ENCODE peak calls at places on chromosomes 3 and 15, in ten cellular contexts. A is heart right ventricle; P is stimulated activated CD4-positive, alpha-beta T cell treated with anti-CD3 and anti-CD28 coated beads, Interleukin-12 subunit alpha, Interleukin-12 subunit beta, amount 100 ng/mL, for 4 hours; N is HFFc6; W is NCI-H1694; S is AG08396; L is cardiac muscle cell; M is activated CD4-positive, alpha-beta T cell treated with anti-CD3 and anti-CD28 coated beads, Interleukin-2, amount 50 U/mL, for 48 hours; B is Kasumi-1; F is fibroblast of the conjunctiva. E is an unnamed sample.

GRCh38 chr3:193743702-193744047 is 150.7 kb downstream of the OPA1 start:
- DNase-seq in A (no peak), P (no peak), N (no peak), W (no peak), S (no peak), L (no peak), M (no peak), B (no peak), F (no peak), E (no peak)

GRCh38 chr15:22918596-22919140 is 61.5 kb downstream of the CYFIP1 start:
- DNase-seq in A (no peak), P (no peak), N (no peak), W (no peak), S (no peak), L (no peak), M (no peak), B (no peak), F (no peak), E (no peak)

GRCh38 chr15:98875309-98875708 is 132.3 kb downstream of the PGPEP1L start:
- DNase-seq in A (no peak), P (no peak), N (peak), W (no peak), S (no peak), L (no peak), M (no peak), B (no peak), F (no peak), E (no peak)

GRCh38 chr3:56131976-56132590 is 336.2 kb downstream of the ERC2 start:
- DNase-seq in A (no peak), P (no peak), N (peak), W (no peak), S (peak), L (no peak), M (peak), B (peak), F (peak), E (no peak)

GRCh38 chr15:57640935-57641682 is 49.4 kb downstream of the MYZAP start:
- DNase-seq in A (no peak), P (peak), N (no peak), W (peak), S (peak), L (peak), M (no peak), B (peak), F (peak), E (no peak)

GRCh38 chr3:69739204-69740102 is at the start of gene MITF:
- DNase-seq in A (peak), P (peak), N (peak), W (peak), S (peak), L (peak), M (peak), B (peak), F (peak), E (peak)

GRCh38 chr3:134143828-134144390 is 106.8 kb downstream of the RYK start:
- DNase-seq in A (no peak), P (no peak), N (no peak), W (no peak), S (no peak), L (no peak), M (no peak), B (no peak), F (no peak), E (no peak)

GRCh38 chr3:55246016-55246415 is 241.1 kb downstream of the WNT5A start:
- DNase-seq in A (no peak), P (no peak), N (no peak), W (no peak), S (no peak), L (no peak), M (no peak), B (no peak), F (peak), E (no peak)

GRCh38 chr15:40838756-40839155 is 5.1 kb upstream of the SPINT1 start:
- DNase-seq in A (no peak), P (no peak), N (peak), W (no peak), S (no peak), L (no peak), M (no peak), B (no peak), F (no peak), E (no peak)

GRCh38 chr3:48478631-48479555 is 25.1 kb downstream of the SHISA5 start:
- DNase-seq in A (no peak), P (no peak), N (no peak), W (no peak), S (no peak), L (no peak), M (peak), B (no peak), F (no peak), E (no peak)

GRCh38 chr3:88410259-88410658 is 260.5 kb downstream of the C3orf38 start:
- DNase-seq in A (no peak), P (no peak), N (no peak), W (no peak), S (no peak), L (no peak), M (no peak), B (no peak), F (no peak), E (no peak)

GRCh38 chr3:162217603-162218002 is 721.0 kb downstream of the OTOL1 start:
- DNase-seq in A (no peak), P (no peak), N (peak), W (no peak), S (peak), L (no peak), M (no peak), B (peak), F (peak), E (no peak)